ENCODE peak calls at places on chromosomes 3 and 15, in ten cellular contexts. One of them, this sample, is unnamed.
A peak's percentile ranks its signal among the peaks of the same experiment; 100 is the strongest.

GRCh38 chr15:38354321-38354929 is 99.5 kb upstream of the FAM98B start:
- DNase-seq in SHP77: peak; percentile 66
- DNase-seq in kidney tubule cell: peak; percentile 69
- DNase-seq in dorsolateral prefrontal cortex: peak; percentile 89
- DNase-seq in A172: peak; percentile 49
- DNase-seq in psoas muscle: peak; percentile 29
- DNase-seq in stimulated activated naive CD8-positive, alpha-beta T cell treated with anti-CD3 and anti-CD28 coated beads, Interleukin-15, Interleukin-2, amounts not matched to agents 100 U/mL and 50 U/mL, for 24 hours: peak; percentile 49
- DNase-seq in osteocyte: no peak
- DNase-seq in SK-MEL-5: peak; percentile 85
- DNase-seq in stimulated activated CD4-positive, alpha-beta T cell treated with anti-CD3 and anti-CD28 coated beads, Interleukin-4, amount 100 ng/mL, for 24 hours: peak; percentile 63
- DNase-seq in this sample: peak; percentile 20

GRCh38 chr3:122183521-122183892 is at the start of gene CASR:
- DNase-seq in SHP77: no peak
- DNase-seq in kidney tubule cell: peak; percentile 77
- DNase-seq in dorsolateral prefrontal cortex: no peak
- DNase-seq in A172: no peak
- DNase-seq in psoas muscle: no peak
- DNase-seq in stimulated activated naive CD8-positive, alpha-beta T cell treated with anti-CD3 and anti-CD28 coated beads, Interleukin-15, Interleukin-2, amounts not matched to agents 100 U/mL and 50 U/mL, for 24 hours: no peak
- DNase-seq in osteocyte: no peak
- DNase-seq in SK-MEL-5: no peak
- DNase-seq in stimulated activated CD4-positive, alpha-beta T cell treated with anti-CD3 and anti-CD28 coated beads, Interleukin-4, amount 100 ng/mL, for 24 hours: no peak
- DNase-seq in this sample: no peak

GRCh38 chr3:186915808-186916796 is 14.2 kb upstream of the ST6GAL1 start:
- DNase-seq in SHP77: no peak
- DNase-seq in kidney tubule cell: peak; percentile 30
- DNase-seq in dorsolateral prefrontal cortex: no peak
- DNase-seq in A172: no peak
- DNase-seq in psoas muscle: peak; percentile 35
- DNase-seq in stimulated activated naive CD8-positive, alpha-beta T cell treated with anti-CD3 and anti-CD28 coated beads, Interleukin-15, Interleukin-2, amounts not matched to agents 100 U/mL and 50 U/mL, for 24 hours: no peak
- DNase-seq in osteocyte: no peak
- DNase-seq in SK-MEL-5: no peak
- DNase-seq in stimulated activated CD4-positive, alpha-beta T cell treated with anti-CD3 and anti-CD28 coated beads, Interleukin-4, amount 100 ng/mL, for 24 hours: no peak
- DNase-seq in this sample: no peak

GRCh38 chr3:170909129-170909903 is 879 bp upstream of the EIF5A2 start:
- DNase-seq in SHP77: no peak
- DNase-seq in kidney tubule cell: peak; percentile 40
- DNase-seq in dorsolateral prefrontal cortex: no peak
- DNase-seq in A172: peak; percentile 92
- DNase-seq in psoas muscle: peak; percentile 16
- DNase-seq in stimulated activated naive CD8-positive, alpha-beta T cell treated with anti-CD3 and anti-CD28 coated beads, Interleukin-15, Interleukin-2, amounts not matched to agents 100 U/mL and 50 U/mL, for 24 hours: no peak
- DNase-seq in osteocyte: no peak
- DNase-seq in SK-MEL-5: no peak
- DNase-seq in stimulated activated CD4-positive, alpha-beta T cell treated with anti-CD3 and anti-CD28 coated beads, Interleukin-4, amount 100 ng/mL, for 24 hours: no peak
- DNase-seq in this sample: peak; percentile 73

GRCh38 chr3:57068437-57069089 is 8.1 kb downstream of the SPATA12 start:
- DNase-seq in SHP77: no peak
- DNase-seq in kidney tubule cell: peak; percentile 99
- DNase-seq in dorsolateral prefrontal cortex: no peak
- DNase-seq in A172: peak; percentile 87
- DNase-seq in psoas muscle: peak; percentile 58
- DNase-seq in stimulated activated naive CD8-positive, alpha-beta T cell treated with anti-CD3 and anti-CD28 coated beads, Interleukin-15, Interleukin-2, amounts not matched to agents 100 U/mL and 50 U/mL, for 24 hours: peak; percentile 23
- DNase-seq in osteocyte: no peak
- DNase-seq in SK-MEL-5: no peak
- DNase-seq in stimulated activated CD4-positive, alpha-beta T cell treated with anti-CD3 and anti-CD28 coated beads, Interleukin-4, amount 100 ng/mL, for 24 hours: no peak
- DNase-seq in this sample: peak; percentile 87

GRCh38 chr3:128496602-128497304 is 3.8 kb upstream of the GATA2 start:
- DNase-seq in SHP77: no peak
- DNase-seq in kidney tubule cell: peak; percentile 53
- DNase-seq in dorsolateral prefrontal cortex: peak; percentile 22
- DNase-seq in A172: no peak
- DNase-seq in psoas muscle: peak; percentile 27
- DNase-seq in stimulated activated naive CD8-positive, alpha-beta T cell treated with anti-CD3 and anti-CD28 coated beads, Interleukin-15, Interleukin-2, amounts not matched to agents 100 U/mL and 50 U/mL, for 24 hours: no peak
- DNase-seq in osteocyte: peak; percentile 84
- DNase-seq in SK-MEL-5: no peak
- DNase-seq in stimulated activated CD4-positive, alpha-beta T cell treated with anti-CD3 and anti-CD28 coated beads, Interleukin-4, amount 100 ng/mL, for 24 hours: no peak
- DNase-seq in this sample: no peak

GRCh38 chr15:59689626-59690236 is 611 bp upstream of the BNIP2 start:
- DNase-seq in SHP77: peak; percentile 81
- DNase-seq in kidney tubule cell: peak; percentile 82
- DNase-seq in dorsolateral prefrontal cortex: peak; percentile 58
- DNase-seq in A172: peak; percentile 60
- DNase-seq in psoas muscle: peak; percentile 85
- DNase-seq in stimulated activated naive CD8-positive, alpha-beta T cell treated with anti-CD3 and anti-CD28 coated beads, Interleukin-15, Interleukin-2, amounts not matched to agents 100 U/mL and 50 U/mL, for 24 hours: peak; percentile 65
- DNase-seq in osteocyte: no peak
- DNase-seq in SK-MEL-5: peak; percentile 78
- DNase-seq in stimulated activated CD4-positive, alpha-beta T cell treated with anti-CD3 and anti-CD28 coated beads, Interleukin-4, amount 100 ng/mL, for 24 hours: peak; percentile 58
- DNase-seq in this sample: peak; percentile 17

GRCh38 chr3:192850501-192850981 is 67.1 kb downstream of the MB21D2 start:
- DNase-seq in SHP77: no peak
- DNase-seq in kidney tubule cell: peak; percentile 87
- DNase-seq in dorsolateral prefrontal cortex: no peak
- DNase-seq in A172: peak; percentile 67
- DNase-seq in psoas muscle: no peak
- DNase-seq in stimulated activated naive CD8-positive, alpha-beta T cell treated with anti-CD3 and anti-CD28 coated beads, Interleukin-15, Interleukin-2, amounts not matched to agents 100 U/mL and 50 U/mL, for 24 hours: peak; percentile 49
- DNase-seq in osteocyte: no peak
- DNase-seq in SK-MEL-5: no peak
- DNase-seq in stimulated activated CD4-positive, alpha-beta T cell treated with anti-CD3 and anti-CD28 coated beads, Interleukin-4, amount 100 ng/mL, for 24 hours: peak; percentile 67
- DNase-seq in this sample: no peak

GRCh38 chr3:136247436-136247835 is 2.7 kb upstream of the PCCB start:
- DNase-seq in SHP77: no peak
- DNase-seq in kidney tubule cell: no peak
- DNase-seq in dorsolateral prefrontal cortex: no peak
- DNase-seq in A172: no peak
- DNase-seq in psoas muscle: no peak
- DNase-seq in stimulated activated naive CD8-positive, alpha-beta T cell treated with anti-CD3 and anti-CD28 coated beads, Interleukin-15, Interleukin-2, amounts not matched to agents 100 U/mL and 50 U/mL, for 24 hours: no peak
- DNase-seq in osteocyte: no peak
- DNase-seq in SK-MEL-5: no peak
- DNase-seq in stimulated activated CD4-positive, alpha-beta T cell treated with anti-CD3 and anti-CD28 coated beads, Interleukin-4, amount 100 ng/mL, for 24 hours: no peak
- DNase-seq in this sample: no peak

GRCh38 chr3:66239513-66240135 is 18.8 kb downstream of the SLC25A26 start:
- DNase-seq in SHP77: no peak
- DNase-seq in kidney tubule cell: no peak
- DNase-seq in dorsolateral prefrontal cortex: no peak
- DNase-seq in A172: no peak
- DNase-seq in psoas muscle: no peak
- DNase-seq in stimulated activated naive CD8-positive, alpha-beta T cell treated with anti-CD3 and anti-CD28 coated beads, Interleukin-15, Interleukin-2, amounts not matched to agents 100 U/mL and 50 U/mL, for 24 hours: no peak
- DNase-seq in osteocyte: no peak
- DNase-seq in SK-MEL-5: no peak
- DNase-seq in stimulated activated CD4-positive, alpha-beta T cell treated with anti-CD3 and anti-CD28 coated beads, Interleukin-4, amount 100 ng/mL, for 24 hours: peak; percentile 10
- DNase-seq in this sample: no peak

GRCh38 chr3:71584216-71585061 is 911 bp upstream of the FOXP1 start:
- DNase-seq in SHP77: peak; percentile 64
- DNase-seq in kidney tubule cell: peak; percentile 61
- DNase-seq in dorsolateral prefrontal cortex: peak; percentile 45
- DNase-seq in A172: peak; percentile 56
- DNase-seq in psoas muscle: peak; percentile 35
- DNase-seq in stimulated activated naive CD8-positive, alpha-beta T cell treated with anti-CD3 and anti-CD28 coated beads, Interleukin-15, Interleukin-2, amounts not matched to agents 100 U/mL and 50 U/mL, for 24 hours: peak; percentile 75
- DNase-seq in osteocyte: no peak
- DNase-seq in SK-MEL-5: peak; percentile 52
- DNase-seq in stimulated activated CD4-positive, alpha-beta T cell treated with anti-CD3 and anti-CD28 coated beads, Interleukin-4, amount 100 ng/mL, for 24 hours: peak; percentile 74
- DNase-seq in this sample: no peak

GRCh38 chr3:193335031-193335430 is 43.5 kb downstream of the ATP13A5 start:
- DNase-seq in SHP77: no peak
- DNase-seq in kidney tubule cell: peak; percentile 34
- DNase-seq in dorsolateral prefrontal cortex: no peak
- DNase-seq in A172: peak; percentile 63
- DNase-seq in psoas muscle: no peak
- DNase-seq in stimulated activated naive CD8-positive, alpha-beta T cell treated with anti-CD3 and anti-CD28 coated beads, Interleukin-15, Interleukin-2, amounts not matched to agents 100 U/mL and 50 U/mL, for 24 hours: no peak
- DNase-seq in osteocyte: no peak
- DNase-seq in SK-MEL-5: no peak
- DNase-seq in stimulated activated CD4-positive, alpha-beta T cell treated with anti-CD3 and anti-CD28 coated beads, Interleukin-4, amount 100 ng/mL, for 24 hours: no peak
- DNase-seq in this sample: no peak

GRCh38 chr15:47431501-47431900 is 285.8 kb upstream of the SEMA6D start:
- DNase-seq in SHP77: no peak
- DNase-seq in kidney tubule cell: peak; percentile 86
- DNase-seq in dorsolateral prefrontal cortex: no peak
- DNase-seq in A172: no peak
- DNase-seq in psoas muscle: no peak
- DNase-seq in stimulated activated naive CD8-positive, alpha-beta T cell treated with anti-CD3 and anti-CD28 coated beads, Interleukin-15, Interleukin-2, amounts not matched to agents 100 U/mL and 50 U/mL, for 24 hours: no peak
- DNase-seq in osteocyte: no peak
- DNase-seq in SK-MEL-5: peak; percentile 98
- DNase-seq in stimulated activated CD4-positive, alpha-beta T cell treated with anti-CD3 and anti-CD28 coated beads, Interleukin-4, amount 100 ng/mL, for 24 hours: no peak
- DNase-seq in this sample: no peak

This sample was measured in GM04503.